ENCODE peak calls at places on chromosomes 13 and 19, in six cellular contexts. E is A549, Y is K562, A is NB4, S is HepG2, V is GM12878. I is an unnamed sample.

GRCh38 chr13:29767006-29767405 is 83.4 kb downstream of the UBL3 start:
- DNase-seq in Y (no peak), V (no peak), A (no peak), E (no peak), S (no peak), I (no peak)

GRCh38 chr13:112771877-112772538 is 82.2 kb downstream of the ATP11A start:
- DNase-seq in V (no peak), S (no peak), Y (no peak), A (no peak), E (no peak), I (no peak)

GRCh38 chr13:48727252-48728011 is 73.7 kb downstream of the CYSLTR2 start:
- DNase-seq in E (no peak), V (no peak), Y (no peak), A (peak), S (no peak), I (no peak)

GRCh38 chr19:43574424-43575155 is 737 bp downstream of the XRCC1 start:
- DNase-seq in E (no peak), Y (no peak), A (no peak), V (no peak), S (no peak), I (peak)

GRCh38 chr13:45861352-45861751 is 9.8 kb upstream of the SIAH3 start:
- DNase-seq in Y (no peak), S (no peak), E (no peak), A (no peak), V (no peak), I (peak)

GRCh38 chr19:21440321-21440720 is 43.4 kb downstream of the ZNF493 start:
- DNase-seq in A (no peak), S (no peak), V (no peak), Y (no peak), E (no peak), I (no peak)

GRCh38 chr19:42088471-42089190 is 12.7 kb downstream of the ZNF574 start:
- DNase-seq in Y (no peak), A (no peak), E (no peak), S (no peak), V (no peak), I (peak)

GRCh38 chr19:18059297-18059696 is 27.4 kb downstream of the IL12RB1 start:
- DNase-seq in A (no peak), S (no peak), V (no peak), E (no peak), Y (no peak), I (no peak)

GRCh38 chr19:28521169-28521568 is 691.8 kb downstream of the UQCRFS1 start:
- DNase-seq in E (no peak), Y (no peak), V (no peak), A (no peak), S (no peak), I (no peak)

GRCh38 chr19:55080121-55080914 is 4.6 kb downstream of the EPS8L1 start:
- DNase-seq in E (peak), Y (peak), S (peak), V (no peak), A (peak), I (peak)

GRCh38 chr13:40486518-40487163 is 179.8 kb downstream of the FOXO1 start:
- DNase-seq in S (no peak), E (no peak), V (no peak), A (no peak), Y (no peak), I (no peak)

GRCh38 chr19:57068921-57069697 is 50.7 kb upstream of the USP29 start:
- DNase-seq in S (peak), Y (peak), E (no peak), V (no peak), A (peak), I (no peak)

GRCh38 chr13:69948016-69948415 is 159.6 kb upstream of the ATXN8OS start:
- DNase-seq in A (no peak), Y (no peak), S (no peak), V (peak), E (no peak), I (peak)

GRCh38 chr19:45161715-45162463 is 1.1 kb upstream of the NKPD1 start:
- DNase-seq in Y (peak), A (no peak), V (no peak), E (no peak), S (no peak), I (peak)

GRCh38 chr19:16319466-16319865 is 5.2 kb upstream of the KLF2 start:
- DNase-seq in V (no peak), S (no peak), A (peak), E (no peak), Y (no peak), I (no peak)

GRCh38 chr19:7294571-7295212 is 478 bp upstream of the INSR start:
- DNase-seq in S (peak), Y (peak), E (peak), V (no peak), A (peak), I (peak)

GRCh38 chr13:77397636-77398035 is 70.7 kb upstream of the MYCBP2 start:
- DNase-seq in Y (no peak), E (no peak), S (no peak), V (no peak), A (no peak), I (no peak)

GRCh38 chr13:36131215-36131930 is at the start of gene DCLK1:
- DNase-seq in E (no peak), V (no peak), Y (no peak), S (no peak), A (no peak), I (no peak)

GRCh38 chr19:6481541-6482342 is at the start of gene DENND1C:
- DNase-seq in E (peak), Y (peak), S (peak), V (peak), A (peak), I (peak)

GRCh38 chr13:32587774-32588165 is 1.5 kb downstream of the PDS5B start:
- DNase-seq in E (no peak), Y (peak), A (peak), S (peak), V (no peak), I (peak)

GRCh38 chr13:73057284-73058025 is 1.4 kb upstream of the KLF5 start:
- DNase-seq in A (no peak), E (no peak), V (no peak), S (no peak), Y (no peak), I (no peak)

GRCh38 chr13:20495087-20496023 is 30.3 kb downstream of the CRYL1 start:
- DNase-seq in S (peak), E (peak), V (peak), Y (peak), A (peak), I (peak)

GRCh38 chr19:16896913-16897571 is 8.2 kb downstream of the F2RL3 start:
- DNase-seq in Y (peak), A (peak), E (peak), V (peak), S (peak), I (peak)

GRCh38 chr19:16949496-16950023 is 60.8 kb downstream of the F2RL3 start:
- DNase-seq in E (no peak), A (peak), S (no peak), V (no peak), Y (no peak), I (no peak)

GRCh38 chr13:90068658-90069057 is 1278.8 kb upstream of the MIR17HG start:
- DNase-seq in S (no peak), V (no peak), A (peak), Y (no peak), E (no peak), I (no peak)

GRCh38 chr13:67390462-67391093 is 160.4 kb upstream of the PCDH9 start:
- DNase-seq in A (no peak), E (peak), S (no peak), Y (no peak), V (no peak), I (no peak)

GRCh38 chr19:444677-445210 is 16.1 kb downstream of the SHC2 start:
- DNase-seq in A (no peak), V (no peak), Y (no peak), S (no peak), E (no peak), I (no peak)

GRCh38 chr13:37085656-37086055 is 19.8 kb downstream of the CSNK1A1L start:
- DNase-seq in Y (no peak), V (no peak), A (no peak), S (no peak), E (no peak), I (no peak)

GRCh38 chr19:55546822-55547614 is 1.7 kb upstream of the SBK3 start:
- DNase-seq in V (no peak), A (no peak), E (peak), S (peak), Y (peak), I (peak)

GRCh38 chr13:110652755-110653154 is 37.4 kb downstream of the NAXD start:
- DNase-seq in A (no peak), E (no peak), V (no peak), Y (no peak), S (no peak), I (no peak)

GRCh38 chr19:29623726-29624488 is 17.8 kb downstream of the POP4 start:
- DNase-seq in E (no peak), Y (peak), A (no peak), S (no peak), V (no peak), I (no peak)

GRCh38 chr13:78022164-78022877 is 103.7 kb upstream of the EDNRB start:
- DNase-seq in S (no peak), V (peak), A (peak), Y (no peak), E (no peak), I (peak)

GRCh38 chr19:14354445-14354844 is 26.8 kb upstream of the ADGRE5 start:
- DNase-seq in S (no peak), E (no peak), Y (peak), V (no peak), A (no peak), I (no peak)

GRCh38 chr13:31518666-31519065 is 220.7 kb upstream of the RXFP2 start:
- DNase-seq in V (no peak), E (no peak), S (no peak), A (no peak), Y (no peak), I (no peak)

GRCh38 chr19:6772028-6772865 is at the start of gene VAV1:
- DNase-seq in A (peak), V (peak), S (no peak), Y (peak), E (no peak), I (no peak)

GRCh38 chr19:41355802-41356201 is 2.1 kb upstream of the TGFB1 start:
- DNase-seq in E (no peak), S (no peak), Y (no peak), A (no peak), V (no peak), I (no peak)

GRCh38 chr13:98842074-98842473 is 89.6 kb upstream of the SLC15A1 start:
- DNase-seq in A (no peak), V (no peak), Y (no peak), S (peak), E (no peak), I (no peak)
- TF ChIP-seq POLR2A in A (no peak), V (no peak), Y (no peak), S (no peak), E (no peak), I (no peak)

GRCh38 chr19:33376423-33376822 is 2.9 kb downstream of the CEBPG start:
- DNase-seq in V (no peak), A (no peak), Y (no peak), S (peak), E (peak), I (peak)

GRCh38 chr19:33373701-33374405 is at the start of gene CEBPG:
- DNase-seq in E (no peak), A (peak), Y (peak), V (no peak), S (no peak), I (peak)

GRCh38 chr19:33375760-33376159 is 2.3 kb downstream of the CEBPG start:
- DNase-seq in Y (peak), E (no peak), V (no peak), S (peak), A (no peak), I (no peak)

GRCh38 chr19:33375156-33375744 is 1.7 kb downstream of the CEBPG start:
- DNase-seq in S (no peak), V (no peak), A (no peak), E (no peak), Y (no peak), I (no peak)

DNA sequence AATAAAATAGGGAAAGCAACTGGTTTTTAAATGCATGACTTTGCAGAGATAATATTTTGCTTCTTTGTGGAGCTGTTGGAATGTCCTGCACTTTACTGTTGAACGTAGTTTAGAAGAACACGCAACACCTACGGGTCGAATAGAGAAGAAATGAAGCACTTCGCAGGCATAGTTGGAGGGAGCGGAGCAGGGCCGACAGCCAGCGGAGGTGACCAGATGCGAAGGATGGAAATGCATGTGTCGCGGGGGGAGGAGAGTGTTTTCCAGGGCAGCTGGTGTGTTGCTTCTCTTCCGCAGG is 846 bp downstream of the CEBPG start:
- DNase-seq in S (no peak), E (no peak), Y (peak), V (no peak), A (peak), I (no peak)
- H3K4me3 ChIP-seq in S (peak), E (peak), Y (peak), V (peak), A (peak), I (peak)

GRCh38 chr13:94236876-94237275 is 242.6 kb downstream of the DCT start:
- DNase-seq in A (no peak), S (no peak), V (no peak), Y (no peak), E (no peak), I (no peak)
- TF ChIP-seq MYC in A (no peak), S (no peak), V (no peak), Y (no peak), E (no peak), I (no peak)

GRCh38 chr19:39411006-39411831 is 1.2 kb upstream of the PLEKHG2 start:
- DNase-seq in V (no peak), S (peak), A (peak), E (peak), Y (peak), I (no peak)
- TF ChIP-seq POLR2A in V (peak), S (no peak), A (no peak), E (peak), Y (peak), I (no peak)

DNA sequence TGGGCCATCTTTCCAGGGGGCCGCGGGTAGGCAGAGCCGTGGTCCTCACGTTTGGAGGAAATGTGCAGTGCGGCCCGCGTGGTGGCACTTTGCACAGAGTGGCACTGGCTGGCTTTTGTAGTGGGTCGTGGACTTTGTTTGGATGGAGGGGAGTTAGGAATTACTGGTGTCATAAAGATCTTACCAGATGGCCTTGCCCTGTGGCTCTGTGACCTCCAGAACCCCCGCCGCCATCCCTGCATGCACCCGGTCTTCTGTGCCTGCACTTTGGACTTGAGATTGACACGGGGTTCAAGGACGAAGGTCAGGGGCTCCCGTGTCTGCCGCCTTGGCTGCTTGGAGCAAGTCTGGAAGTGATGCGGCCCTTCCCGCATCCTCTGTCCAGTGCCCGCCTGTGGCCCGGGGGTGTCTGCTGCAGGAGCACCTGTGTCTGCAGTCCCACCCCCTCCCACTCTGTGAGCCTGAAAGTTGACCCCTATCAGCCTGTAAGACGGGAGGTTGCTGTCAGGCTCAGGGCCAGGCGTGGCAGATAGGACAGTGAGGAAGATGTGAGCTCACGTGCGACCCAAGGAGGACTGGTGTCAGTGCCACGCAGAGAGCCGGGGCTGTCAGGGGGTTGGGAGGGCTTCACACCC is 2.2 kb downstream of the GNA11 start:
- DNase-seq in V (no peak), S (no peak), Y (no peak), A (no peak), E (no peak), I (no peak)
- H3K4me3 ChIP-seq in V (no peak), S (peak), Y (peak), A (no peak), E (no peak), I (peak)

GRCh38 chr13:99316657-99317244 is 9.6 kb upstream of the GPR183 start:
- DNase-seq in A (no peak), E (no peak), Y (no peak), S (no peak), V (no peak), I (no peak)
- TF ChIP-seq MYC in A (no peak), E (no peak), Y (no peak), S (no peak), V (no peak), I (no peak)

DNA sequence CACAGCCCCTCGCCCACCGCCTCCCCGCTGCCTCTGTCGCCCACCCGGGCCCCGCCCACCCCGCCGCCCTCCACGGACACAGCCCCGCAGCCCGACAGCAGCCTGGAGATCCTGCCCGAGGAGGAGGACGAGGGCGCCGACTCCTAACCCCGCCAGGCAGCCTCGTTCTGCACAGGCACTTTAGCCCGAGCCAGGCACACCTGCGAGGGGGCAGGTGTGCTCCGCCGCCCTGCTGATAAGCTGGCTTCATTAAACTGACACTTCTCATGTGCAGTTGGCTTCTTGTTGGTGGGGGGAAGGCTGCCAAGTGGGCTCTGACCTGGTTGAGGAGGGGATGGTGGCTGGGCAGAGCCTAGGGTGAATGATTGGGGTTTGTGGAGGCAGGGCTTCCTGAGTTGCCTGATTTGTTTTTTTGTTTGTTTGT is 8.2 kb downstream of the IL4I1 start:
- DNase-seq in V (no peak), Y (no peak), S (no peak), E (no peak), A (no peak), I (no peak)
- TF ChIP-seq POLR2A in V (no peak), Y (no peak), S (no peak), E (no peak), A (no peak), I (no peak)

GRCh38 chr13:26629260-26629659 is 71.8 kb downstream of the WASF3 start:
- DNase-seq in E (peak), V (no peak), S (peak), A (peak), Y (peak), I (no peak)
- H3K4me3 ChIP-seq in E (no peak), V (no peak), S (no peak), A (no peak), Y (no peak), I (no peak)

GRCh38 chr19:10474962-10475451 is 28.1 kb downstream of the KEAP1 start:
- DNase-seq in A (peak), S (no peak), E (no peak), Y (peak), V (no peak), I (no peak)

GRCh38 chr19:10473192-10473591 is 30.0 kb downstream of the KEAP1 start:
- DNase-seq in A (no peak), V (no peak), E (no peak), Y (no peak), S (no peak), I (no peak)

GRCh38 chr19:10467104-10467706 is 36.0 kb downstream of the KEAP1 start:
- DNase-seq in S (no peak), V (no peak), A (peak), E (no peak), Y (no peak), I (no peak)

GRCh38 chr19:10468133-10468532 is 35.0 kb downstream of the KEAP1 start:
- DNase-seq in Y (no peak), E (no peak), A (no peak), V (no peak), S (no peak), I (no peak)

DNA sequence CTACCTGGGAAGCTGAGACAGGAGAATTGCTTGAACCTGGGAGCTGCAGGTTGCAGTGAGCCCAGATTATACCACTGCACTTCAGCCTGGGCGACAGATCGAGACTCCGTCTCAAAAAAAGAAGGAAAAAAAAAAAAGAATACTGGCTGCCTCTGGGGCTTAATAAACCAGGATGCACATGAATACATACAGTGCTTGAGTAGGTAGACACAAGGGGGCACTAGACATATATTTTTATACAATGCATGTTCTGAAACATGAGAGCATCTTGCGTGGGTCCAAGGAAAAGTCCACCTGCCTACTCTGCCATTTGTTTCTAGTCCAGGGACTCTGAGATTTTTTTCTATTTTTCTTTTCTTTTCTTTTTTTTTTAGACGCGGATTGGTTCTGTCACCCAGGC is 31.2 kb downstream of the KEAP1 start:
- DNase-seq in E (peak), S (peak), Y (peak), A (peak), V (no peak), I (peak)
- TF ChIP-seq MYC in E (no peak), S (no peak), Y (no peak), A (no peak), V (no peak), I (no peak)